ENCODE peak calls at places on chromosomes 12 and 14, in six cellular contexts. H is fibroblast of lung, A is astrocyte, N is A549, E is OCI-LY7, P is endothelial cell of umbilical vein. C is an unnamed sample.

GRCh38 chr12:24960222-24960855 is 11.4 kb upstream of the BCAT1 start:
- DNase-seq in N (peak; percentile 55), P (peak; percentile 66), H (peak; percentile 68), E (peak; percentile 72), A (peak; percentile 47), C (peak; percentile 52)

GRCh38 chr14:21379338-21379737 is 4.5 kb downstream of the SUPT16H start:
- DNase-seq in N (no peak), A (no peak), H (no peak), E (no peak), P (no peak), C (no peak)

GRCh38 chr14:35287481-35288013 is 4.6 kb upstream of the PSMA6 start:
- DNase-seq in N (no peak), P (peak; percentile 49), E (peak; percentile 33), H (no peak), A (peak; percentile 4), C (peak; percentile 52)

GRCh38 chr12:14771651-14772137 is 31.6 kb downstream of the WBP11 start:
- DNase-seq in H (no peak), E (peak; percentile 65), P (no peak), A (no peak), N (peak; percentile 27), C (no peak)

GRCh38 chr12:132545955-132546354 is 56.0 kb downstream of the FBRSL1 start:
- DNase-seq in A (no peak), E (no peak), H (no peak), P (no peak), N (no peak), C (peak; percentile 23)

GRCh38 chr14:70139384-70139783 is 49.4 kb downstream of the SLC8A3 start:
- DNase-seq in P (no peak), N (no peak), E (no peak), H (no peak), A (no peak), C (no peak)

GRCh38 chr12:24608637-24609285 is 340.1 kb downstream of the BCAT1 start:
- DNase-seq in N (no peak), P (peak; percentile 91), A (peak; percentile 59), H (no peak), E (no peak), C (no peak)

GRCh38 chr14:44914849-44915248 is 46.9 kb downstream of the KLHL28 start:
- DNase-seq in N (peak; percentile 14), P (no peak), H (peak; percentile 31), A (peak; percentile 25), E (no peak), C (no peak)

GRCh38 chr12:38919191-38919590 is 13.8 kb upstream of the CPNE8 start:
- DNase-seq in N (no peak), P (no peak), H (no peak), A (peak; percentile 9), E (no peak), C (peak; percentile 26)

GRCh38 chr14:32224731-32225377 is 21.8 kb upstream of the RNU6-8 start:
- DNase-seq in N (peak; percentile 52), P (peak; percentile 6), H (peak; percentile 55), E (no peak), A (peak; percentile 62), C (peak; percentile 60)

GRCh38 chr14:92348154-92348553 is 25.2 kb downstream of the SLC24A4 start:
- DNase-seq in H (no peak), P (no peak), N (peak; percentile 89), E (no peak), A (no peak), C (no peak)

GRCh38 chr12:26204612-26205289 is 9.4 kb downstream of the SSPN start:
- DNase-seq in A (no peak), P (peak; percentile 14), H (peak; percentile 25), E (no peak), N (no peak), C (no peak)

GRCh38 chr14:92677955-92678354 is 70.5 kb downstream of the LGMN start:
- DNase-seq in H (no peak), E (no peak), P (no peak), A (no peak), N (no peak), C (no peak)

GRCh38 chr14:56181666-56182065 is 63.5 kb downstream of the PELI2 start:
- DNase-seq in H (no peak), A (no peak), E (no peak), N (peak; percentile 81), P (no peak), C (no peak)

GRCh38 chr14:38731962-38732361 is 371.1 kb downstream of the SEC23A start:
- DNase-seq in P (no peak), H (no peak), N (no peak), A (no peak), E (no peak), C (no peak)

GRCh38 chr14:53412819-53413664 is 259.9 kb upstream of the DDHD1 start:
- DNase-seq in N (peak; percentile 19), H (no peak), P (peak; percentile 26), E (peak; percentile 8), A (no peak), C (peak; percentile 73)

GRCh38 chr12:88505696-88506095 is 74.6 kb downstream of the KITLG start:
- DNase-seq in P (no peak), H (no peak), A (no peak), N (no peak), E (no peak), C (no peak)

GRCh38 chr12:700061-700460 is 36.8 kb upstream of the NINJ2 start:
- DNase-seq in H (no peak), N (no peak), E (no peak), A (no peak), P (peak; percentile 36), C (no peak)

GRCh38 chr14:72736348-72736747 is 157.6 kb downstream of the DPF3 start:
- DNase-seq in A (peak; percentile 91), E (no peak), P (no peak), N (peak; percentile 31), H (peak; percentile 84), C (no peak)

GRCh38 chr14:99289394-99290189 is 17.6 kb upstream of the BCL11B start:
- DNase-seq in N (no peak), H (no peak), E (no peak), P (no peak), A (no peak), C (no peak)

GRCh38 chr12:4379410-4379809 is at the start of gene FGF23:
- DNase-seq in P (peak; percentile 30), E (no peak), A (peak; percentile 8), N (no peak), H (peak; percentile 36), C (peak; percentile 17)

GRCh38 chr12:3003593-3003992 is 44.4 kb downstream of the TEAD4 start:
- DNase-seq in E (no peak), A (no peak), H (no peak), P (no peak), N (no peak), C (no peak)

GRCh38 chr12:120474092-120474960 is 4.8 kb upstream of the SRSF9 start:
- DNase-seq in H (no peak), P (peak; percentile 53), E (no peak), N (peak; percentile 62), A (peak; percentile 65), C (peak; percentile 97)

GRCh38 chr14:63453443-63453936 is 89.7 kb downstream of the PPP2R5E start:
- DNase-seq in N (no peak), P (no peak), A (peak; percentile 51), H (no peak), E (no peak), C (no peak)

GRCh38 chr12:132424118-132424438 is 65.9 kb upstream of the FBRSL1 start:
- DNase-seq in A (no peak), H (no peak), N (no peak), E (no peak), P (no peak), C (no peak)

GRCh38 chr14:32232481-32232880 is 29.4 kb upstream of the RNU6-8 start:
- DNase-seq in P (no peak), N (no peak), E (no peak), H (no peak), A (no peak), C (no peak)

GRCh38 chr12:41234672-41235071 is 46.6 kb downstream of the PDZRN4 start:
- DNase-seq in H (no peak), E (no peak), P (no peak), A (no peak), N (no peak), C (no peak)

GRCh38 chr12:41228066-41228820 is 40.1 kb downstream of the PDZRN4 start:
- DNase-seq in N (no peak), E (no peak), P (no peak), A (no peak), H (no peak), C (no peak)

GRCh38 chr12:41225179-41225578 is 37.1 kb downstream of the PDZRN4 start:
- DNase-seq in E (no peak), H (no peak), P (no peak), A (no peak), N (no peak), C (no peak)

DNA sequence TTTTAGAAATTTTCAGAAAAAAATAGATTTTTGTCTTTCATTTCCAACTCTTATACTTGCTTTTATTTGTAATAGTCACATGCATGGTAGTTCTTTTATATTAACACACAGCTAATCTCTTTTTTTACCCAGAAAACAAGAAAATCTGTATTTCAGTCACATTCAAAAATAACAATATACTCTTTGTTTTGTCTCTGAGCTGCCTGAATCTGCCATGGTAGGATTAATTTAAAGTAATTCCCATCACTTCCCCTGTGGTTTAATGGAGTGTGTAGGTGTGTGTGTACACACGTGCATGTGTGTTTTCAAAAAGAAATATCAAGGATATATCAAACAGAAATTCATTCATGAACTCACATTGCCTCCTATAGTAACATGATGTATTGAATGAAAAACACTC is 42.6 kb downstream of the PDZRN4 start:
- DNase-seq in A (no peak), P (no peak), N (no peak), H (no peak), E (no peak), C (no peak)
- H3K4me2 ChIP-seq in A (no peak overlapping the region), P (no peak overlapping the region), N (no peak overlapping the region), H (no peak overlapping the region), E (no peak overlapping the region), C (no peak overlapping the region)

GRCh38 chr12:50221228-50222008 is 54.2 kb upstream of the CERS5 start:
- DNase-seq in A (peak; percentile 83), N (peak; percentile 31), E (peak; percentile 67), P (peak; percentile 78), H (peak; percentile 96), C (peak; percentile 66)

GRCh38 chr12:50218386-50218785 is 51.2 kb upstream of the CERS5 start:
- DNase-seq in P (no peak), A (peak; percentile 58), N (peak; percentile 82), H (no peak), E (no peak), C (peak; percentile 86)

GRCh38 chr12:50220357-50221061 is 53.3 kb upstream of the CERS5 start:
- DNase-seq in E (peak; percentile 45), N (peak; percentile 42), P (peak; percentile 77), H (peak; percentile 69), A (peak; percentile 68), C (peak; percentile 96)

GRCh38 chr12:50217202-50217601 is 50.0 kb upstream of the CERS5 start:
- DNase-seq in N (no peak), H (no peak), A (no peak), E (no peak), P (no peak), C (no peak)

GRCh38 chr12:50219544-50219943 is 52.4 kb upstream of the CERS5 start:
- DNase-seq in E (no peak), P (no peak), A (no peak), H (no peak), N (no peak), C (no peak)
- H3K4me2 ChIP-seq in E (peak overlapping the region; percentile 74), P (peak overlapping the region; percentile 38), A (peak overlapping the region; percentile 84), H (peak overlapping the region; percentile 78), N (no peak overlapping the region), C (peak overlapping the region; percentile 61)

GRCh38 chr14:89302396-89302950 is 114.6 kb downstream of the FOXN3 start:
- DNase-seq in N (no peak), A (no peak), P (peak; percentile 31), E (no peak), H (no peak), C (no peak)
- H3K4me2 ChIP-seq in N (no peak overlapping the region), A (peak overlapping the region; percentile 84), P (peak overlapping the region; percentile 73), E (peak overlapping the region; percentile 92), H (no peak overlapping the region), C (no peak overlapping the region)

GRCh38 chr14:103087343-103087835 is 3.4 kb downstream of the LBHD2 start:
- DNase-seq in P (no peak), N (no peak), H (no peak), E (no peak), A (no peak), C (no peak)
- H3K4me2 ChIP-seq in P (no peak overlapping the region), N (no peak overlapping the region), H (no peak overlapping the region), E (no peak overlapping the region), A (no peak overlapping the region), C (no peak overlapping the region)

C was measured in mammary epithelial cell.